ENCODE peak calls at places on chromosomes 2 and 18, in six cellular contexts. J is T-helper 2 cell, L is BE2C, I is fibroblast of lung, D is hypothalamus, Z is COLO829. W is an unnamed sample.

GRCh38 chr2:15092691-15093090 is 460.2 kb downstream of the LRATD1 start:
- DNase-seq in L (no peak), J (no peak), Z (no peak), I (peak), D (no peak), W (no peak)

GRCh38 chr2:41038408-41038807 is 586.5 kb upstream of the SLC8A1 start:
- DNase-seq in J (no peak), D (no peak), I (peak), Z (peak), L (no peak), W (peak)

GRCh38 chr18:61816071-61816470 is 76.7 kb downstream of the RNF152 start:
- DNase-seq in Z (no peak), D (no peak), I (no peak), L (no peak), J (no peak), W (no peak)

GRCh38 chr2:145221511-145221910 is 701.6 kb upstream of the ZEB2 start:
- DNase-seq in Z (no peak), J (no peak), L (no peak), D (no peak), I (no peak), W (no peak)

GRCh38 chr2:17644997-17645715 is 104.7 kb downstream of the VSNL1 start:
- DNase-seq in Z (no peak), D (no peak), J (no peak), L (no peak), I (peak), W (no peak)

GRCh38 chr2:39228413-39229209 is 15.2 kb downstream of the CDKL4 start:
- DNase-seq in D (no peak), L (no peak), Z (no peak), I (no peak), J (peak), W (peak)

GRCh38 chr18:5061785-5062184 is 135.3 kb downstream of the AKAIN1 start:
- DNase-seq in I (no peak), L (no peak), D (no peak), Z (no peak), J (no peak), W (no peak)

GRCh38 chr2:36516136-36516870 is 81.7 kb downstream of the FEZ2 start:
- DNase-seq in I (peak), J (no peak), D (no peak), L (no peak), Z (no peak), W (no peak)

GRCh38 chr18:79792096-79792987 is 5.4 kb upstream of the KCNG2 start:
- DNase-seq in L (no peak), J (no peak), Z (no peak), D (no peak), I (no peak), W (no peak)

GRCh38 chr2:151230627-151231026 is 31.0 kb downstream of the RBM43 start:
- DNase-seq in J (no peak), Z (no peak), L (no peak), D (no peak), I (peak), W (no peak)

GRCh38 chr2:85583667-85584353 is 421 bp upstream of the VAMP5 start:
- DNase-seq in D (no peak), I (peak), J (peak), Z (no peak), L (no peak), W (no peak)

GRCh38 chr2:86453838-86454237 is 12.7 kb downstream of the KDM3A start:
- DNase-seq in I (peak), L (peak), D (no peak), J (no peak), Z (peak), W (no peak)

GRCh38 chr2:109604597-109604996 is 9.2 kb downstream of the SEPTIN10 start:
- DNase-seq in L (no peak), J (no peak), I (peak), D (no peak), Z (no peak), W (peak)

GRCh38 chr2:235026649-235027557 is 75.1 kb downstream of the SH3BP4 start:
- DNase-seq in J (no peak), I (peak), L (peak), D (no peak), Z (no peak), W (no peak)

GRCh38 chr18:36519358-36519757 is 221.8 kb downstream of the FHOD3 start:
- DNase-seq in Z (no peak), D (no peak), I (no peak), J (no peak), L (no peak), W (no peak)

W was measured in mesendoderm.